ENCODE peak calls at places on chromosome 17, in five cellular contexts. D is G401, J is neural crest cell, W is T follicular helper cell, I is fibroblast of lung. Q is an unnamed sample.
A peak's percentile ranks its signal among the peaks of the same experiment; 100 is the strongest.

GRCh38 chr17:77555741-77556291 is 402.7 kb upstream of the TNRC6C start:
- DNase-seq in D (peak; percentile 93), J (no peak), W (no peak), I (peak; percentile 43), Q (no peak)

GRCh38 chr17:28968914-28969295 is 17.6 kb upstream of the PHF12 start:
- DNase-seq in D (no peak), J (no peak), W (no peak), I (no peak), Q (no peak)

GRCh38 chr17:6523809-6524355 is 32.5 kb downstream of the PITPNM3 start:
- DNase-seq in D (no peak), J (no peak), W (no peak), I (no peak), Q (no peak)

GRCh38 chr17:57859601-57860413 is 10.0 kb upstream of the MRPS23 start:
- DNase-seq in D (no peak), J (no peak), W (no peak), I (no peak), Q (no peak)

GRCh38 chr17:10295728-10296343 is 77.0 kb downstream of the MYH13 start:
- DNase-seq in D (peak; percentile 30), J (peak; percentile 60), W (no peak), I (peak; percentile 3), Q (peak; percentile 15)

GRCh38 chr17:56583772-56584171 is 9.7 kb upstream of the NOG start:
- DNase-seq in D (no peak), J (no peak), W (no peak), I (no peak), Q (no peak)

GRCh38 chr17:3892095-3892998 is 506 bp downstream of the CAMKK1 start:
- DNase-seq in D (peak; percentile 87), J (peak; percentile 48), W (peak; percentile 73), I (peak; percentile 70), Q (no peak)

GRCh38 chr17:58121925-58122324 is 26.3 kb upstream of the OR4D1 start:
- DNase-seq in D (peak; percentile 36), J (no peak), W (peak; percentile 25), I (peak; percentile 35), Q (no peak)

GRCh38 chr17:30318190-30318589 is 15.7 kb downstream of the TMIGD1 start:
- DNase-seq in D (no peak), J (no peak), W (no peak), I (no peak), Q (no peak)

GRCh38 chr17:46726106-46726670 is 92.3 kb downstream of the WNT3 start:
- DNase-seq in D (no peak), J (no peak), W (no peak), I (peak; percentile 63), Q (no peak)

GRCh38 chr17:82583720-82584234 is 64.2 kb downstream of the FOXK2 start:
- DNase-seq in D (no peak), J (no peak), W (peak; percentile 18), I (no peak), Q (no peak)

GRCh38 chr17:67689534-67690177 is 28.1 kb upstream of the NOL11 start:
- DNase-seq in D (peak; percentile 84), J (peak; percentile 62), W (peak; percentile 29), I (peak; percentile 48), Q (no peak)

GRCh38 chr17:11899494-11899893 is 97.8 kb downstream of the ZNF18 start:
- DNase-seq in D (no peak), J (no peak), W (no peak), I (no peak), Q (no peak)

GRCh38 chr17:64297467-64298088 is 34.5 kb upstream of the TEX2 start:
- DNase-seq in D (no peak), J (no peak), W (no peak), I (no peak), Q (no peak)

GRCh38 chr17:80649200-80649644 is 104.6 kb downstream of the RPTOR start:
- DNase-seq in D (peak; percentile 25), J (no peak), W (no peak), I (no peak), Q (no peak)

GRCh38 chr17:77356690-77357201 is 216.0 kb downstream of the SEC14L1 start:
- DNase-seq in D (no peak), J (no peak), W (no peak), I (no peak), Q (no peak)

GRCh38 chr17:64694207-64694606 is 32.1 kb upstream of the SMURF2 start:
- DNase-seq in D (no peak), J (no peak), W (no peak), I (peak; percentile 79), Q (no peak)

GRCh38 chr17:29136998-29137730 is 43.0 kb downstream of the MYO18A start:
- DNase-seq in D (no peak), J (no peak), W (no peak), I (peak; percentile 75), Q (no peak)

GRCh38 chr17:39979865-39980401 is 674 bp upstream of the PSMD3 start:
- DNase-seq in D (no peak), J (no peak), W (no peak), I (peak; percentile 58), Q (no peak)

GRCh38 chr17:4769628-4770027 is 2.1 kb upstream of the TM4SF5 start:
- DNase-seq in D (no peak), J (no peak), W (no peak), I (peak; percentile 31), Q (no peak)

GRCh38 chr17:44312396-44313104 is 4.1 kb downstream of the RUNDC3A start:
- DNase-seq in D (no peak), J (no peak), W (no peak), I (no peak), Q (no peak)

GRCh38 chr17:28597606-28598383 is 1.0 kb downstream of the SPAG5 start:
- DNase-seq in D (no peak), J (no peak), W (no peak), I (no peak), Q (no peak)

GRCh38 chr17:57916925-57917858 is 38.0 kb downstream of the CUEDC1 start:
- DNase-seq in D (no peak), J (no peak), W (peak; percentile 7), I (no peak), Q (no peak)

GRCh38 chr17:50100921-50101345 is 5.8 kb downstream of the PDK2 start:
- DNase-seq in D (peak; percentile 74), J (no peak), W (no peak), I (no peak), Q (no peak)

GRCh38 chr17:77318491-77319210 is 177.9 kb downstream of the SEC14L1 start:
- DNase-seq in D (no peak), J (no peak), W (no peak), I (peak; percentile 38), Q (no peak)